ENCODE peak calls at places on chromosomes 1 and 21, in five cellular contexts. X is CD4-positive, alpha-beta T cell; U is colonic mucosa; F is CD8-positive, alpha-beta T cell; C is neural progenitor cell. L is an unnamed sample.

GRCh38 chr1:210437781-210438180 is 109.1 kb downstream of the HHAT start:
- DNase-seq in X (no peak), U (no peak), F (no peak), C (no peak), L (no peak)

GRCh38 chr21:46392921-46393320 is 65.8 kb upstream of the DIP2A start:
- DNase-seq in X (no peak), U (no peak), F (no peak), C (no peak), L (no peak)

GRCh38 chr1:201366696-201367095 is 10.8 kb downstream of the TNNT2 start:
- DNase-seq in X (no peak), U (no peak), F (no peak), C (no peak), L (no peak)

GRCh38 chr1:26921126-26921461 is 449 bp upstream of the NUDC start:
- DNase-seq in X (no peak), U (no peak), F (no peak), C (no peak), L (no peak)

GRCh38 chr1:86227026-86227425 is 70.5 kb upstream of the COL24A1 start:
- DNase-seq in X (no peak), U (no peak), F (no peak), C (no peak), L (no peak)

GRCh38 chr1:115377411-115377810 is 39.4 kb upstream of the NGF start:
- DNase-seq in X (no peak), U (no peak), F (no peak), C (no peak), L (no peak)

GRCh38 chr1:29416267-29416666 is 179.9 kb downstream of the PTPRU start:
- DNase-seq in X (no peak), U (no peak), F (no peak), C (peak), L (no peak)

GRCh38 chr1:92990828-92991227 is 29.6 kb upstream of the DIPK1A start:
- DNase-seq in X (no peak), U (no peak), F (no peak), C (no peak), L (no peak)

GRCh38 chr1:240242601-240243144 is 151.0 kb downstream of the FMN2 start:
- DNase-seq in X (no peak), U (no peak), F (no peak), C (no peak), L (no peak)

GRCh38 chr1:206985162-206985749 is 15.0 kb upstream of the FCAMR start:
- DNase-seq in X (no peak), U (no peak), F (no peak), C (peak), L (no peak)

GRCh38 chr1:176989023-176989422 is 175.5 kb downstream of the ASTN1 start:
- DNase-seq in X (no peak), U (no peak), F (no peak), C (no peak), L (no peak)

GRCh38 chr21:37146320-37147225 is 73.5 kb downstream of the TTC3 start:
- DNase-seq in X (no peak), U (no peak), F (no peak), C (no peak), L (no peak)

GRCh38 chr1:183896466-183897026 is 91.6 kb downstream of the RGL1 start:
- DNase-seq in X (no peak), U (no peak), F (no peak), C (no peak), L (peak)

GRCh38 chr1:201396859-201397464 is 2.2 kb downstream of the LAD1 start:
- DNase-seq in X (no peak), U (peak), F (no peak), C (no peak), L (no peak)

GRCh38 chr1:33164120-33164519 is 17.7 kb downstream of the TRIM62 start:
- DNase-seq in X (no peak), U (no peak), F (no peak), C (no peak), L (no peak)

GRCh38 chr1:157177701-157178380 is 39.6 kb upstream of the ETV3 start:
- DNase-seq in X (no peak), U (no peak), F (no peak), C (no peak), L (no peak)

GRCh38 chr21:45618846-45619485 is 24.6 kb upstream of the PCBP3 start:
- DNase-seq in X (no peak), U (no peak), F (no peak), C (no peak), L (peak)

GRCh38 chr1:65221638-65222421 is 73.8 kb downstream of the AK4 start:
- DNase-seq in X (no peak), U (no peak), F (no peak), C (no peak), L (no peak)

GRCh38 chr1:79207331-79207730 is 200.8 kb upstream of the ADGRL4 start:
- DNase-seq in X (no peak), U (no peak), F (no peak), C (no peak), L (no peak)

GRCh38 chr21:21751286-21751685 is 753.1 kb downstream of the NCAM2 start:
- DNase-seq in X (no peak), U (peak), F (no peak), C (no peak), L (no peak)

GRCh38 chr1:33298623-33299277 is 22.1 kb downstream of the A3GALT2 start:
- DNase-seq in X (peak), U (peak), F (peak), C (peak), L (peak)

GRCh38 chr1:110612060-110612745 is 6.0 kb upstream of the KCNA2 start:
- DNase-seq in X (no peak), U (peak), F (no peak), C (no peak), L (no peak)
- TF ChIP-seq CTCF in X (no peak), U (no peak), F (no peak), C (no peak), L (no peak)

GRCh38 chr1:25541425-25541824 is 2.0 kb upstream of the LDLRAP1 start:
- DNase-seq in X (no peak), U (no peak), F (no peak), C (no peak), L (no peak)
- TF ChIP-seq CTCF in X (no peak), U (no peak), F (no peak), C (no peak), L (no peak)

GRCh38 chr1:22208265-22208972 is 65.5 kb upstream of the WNT4 start:
- DNase-seq in X (no peak), U (no peak), F (no peak), C (peak), L (no peak)
- TF ChIP-seq CTCF in X (no peak), U (no peak), F (no peak), C (peak), L (no peak)

GRCh38 chr1:155983191-155984023 is 5.1 kb upstream of the ARHGEF2 start:
- DNase-seq in X (no peak), U (no peak), F (no peak), C (peak), L (no peak)
- TF ChIP-seq CTCF in X (no peak), U (no peak), F (no peak), C (no peak), L (no peak)

GRCh38 chr1:154410185-154410827 is 5.2 kb downstream of the IL6R start:
- DNase-seq in X (no peak), U (no peak), F (no peak), C (peak), L (no peak)
- TF ChIP-seq CTCF in X (no peak), U (no peak), F (no peak), C (no peak), L (no peak)

GRCh38 chr1:17723684-17724083 is 31.4 kb upstream of the ACTL8 start:
- DNase-seq in X (no peak), U (no peak), F (no peak), C (no peak), L (no peak)
- TF ChIP-seq CTCF in X (no peak), U (no peak), F (no peak), C (no peak), L (no peak)

DNA sequence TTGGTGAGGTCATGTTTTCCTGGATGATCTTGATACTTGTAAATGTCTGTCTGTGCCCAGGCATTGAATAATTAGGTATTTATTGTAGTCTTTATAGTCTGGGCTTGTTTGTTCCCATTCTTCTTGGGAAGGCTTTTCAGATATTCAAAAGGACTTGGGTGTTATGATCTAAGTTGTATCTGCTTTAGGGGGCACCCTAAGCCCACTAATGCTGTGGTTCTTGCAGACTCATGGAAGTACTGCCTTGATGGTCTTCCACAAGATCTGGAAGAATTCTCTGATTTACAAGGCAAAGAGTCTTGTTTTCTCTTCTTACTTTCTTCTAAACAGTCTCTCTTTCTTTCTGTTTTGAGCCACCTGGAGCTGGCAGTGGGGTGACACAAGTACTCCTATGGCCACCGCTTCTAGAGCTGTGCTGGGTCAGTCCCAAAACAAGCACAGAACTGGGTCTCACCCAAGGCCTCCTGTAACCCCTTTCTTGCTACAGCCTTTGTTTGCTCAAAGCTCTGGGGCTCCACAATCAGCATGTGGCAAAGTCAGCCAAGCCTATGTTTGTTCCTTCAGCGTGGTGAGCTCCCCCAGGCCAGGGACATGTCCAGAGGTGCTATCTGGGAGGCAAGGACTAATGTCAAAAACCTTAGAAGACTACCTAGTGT is 12.6 kb downstream of the VN1R5 start:
- DNase-seq in X (no peak), U (no peak), F (no peak), C (no peak), L (no peak)
- TF ChIP-seq CTCF in X (no peak), U (no peak), F (no peak), C (peak), L (no peak)

GRCh38 chr1:212589434-212589833 is 19.1 kb upstream of the ATF3 start:
- DNase-seq in X (no peak), U (no peak), F (no peak), C (no peak), L (no peak)
- TF ChIP-seq CTCF in X (no peak), U (no peak), F (no peak), C (no peak), L (no peak)

GRCh38 chr1:53688703-53689102 is 50.3 kb downstream of the GLIS1 start:
- DNase-seq in X (no peak), U (no peak), F (no peak), C (no peak), L (no peak)
- TF ChIP-seq CTCF in X (no peak), U (no peak), F (no peak), C (no peak), L (no peak)

L was measured in CD14-positive monocyte.